ENCODE peak calls at places on chromosome 14, in eight cellular contexts. One of them, this sample, is unnamed.

GRCh38 chr14:101457177-101457935 is 103.9 kb upstream of the DIO3 start:
- DNase-seq in A172: no peak
- DNase-seq in tibial nerve: no peak
- DNase-seq in NB4: no peak
- DNase-seq in activated CD4-positive, alpha-beta T cell treated with anti-CD3 and anti-CD28 coated beads for 24 hours: no peak
- DNase-seq in RPMI7951: no peak
- DNase-seq in CD4-positive, CD25-positive, alpha-beta regulatory T cell: no peak
- DNase-seq in NCI-H1092 treated with DMSO at 0.1 percent for 48 hours: no peak
- DNase-seq in this sample: peak; percentile 51

GRCh38 chr14:101087614-101088394 is 184.3 kb upstream of the RTL1 start:
- DNase-seq in A172: no peak
- DNase-seq in tibial nerve: no peak
- DNase-seq in NB4: peak; percentile 39
- DNase-seq in activated CD4-positive, alpha-beta T cell treated with anti-CD3 and anti-CD28 coated beads for 24 hours: no peak
- DNase-seq in RPMI7951: peak; percentile 15
- DNase-seq in CD4-positive, CD25-positive, alpha-beta regulatory T cell: no peak
- DNase-seq in NCI-H1092 treated with DMSO at 0.1 percent for 48 hours: no peak
- DNase-seq in this sample: peak; percentile 29

GRCh38 chr14:67508973-67509372 is 20.5 kb upstream of the TMEM229B start:
- DNase-seq in A172: no peak
- DNase-seq in tibial nerve: no peak
- DNase-seq in NB4: no peak
- DNase-seq in activated CD4-positive, alpha-beta T cell treated with anti-CD3 and anti-CD28 coated beads for 24 hours: no peak
- DNase-seq in RPMI7951: no peak
- DNase-seq in CD4-positive, CD25-positive, alpha-beta regulatory T cell: no peak
- DNase-seq in NCI-H1092 treated with DMSO at 0.1 percent for 48 hours: no peak
- DNase-seq in this sample: no peak

GRCh38 chr14:24172261-24172860 is 481 bp downstream of the REC8 start:
- DNase-seq in A172: no peak
- DNase-seq in tibial nerve: no peak
- DNase-seq in NB4: no peak
- DNase-seq in activated CD4-positive, alpha-beta T cell treated with anti-CD3 and anti-CD28 coated beads for 24 hours: no peak
- DNase-seq in RPMI7951: no peak
- DNase-seq in CD4-positive, CD25-positive, alpha-beta regulatory T cell: no peak
- DNase-seq in NCI-H1092 treated with DMSO at 0.1 percent for 48 hours: no peak
- DNase-seq in this sample: peak; percentile 39

GRCh38 chr14:70013269-70013873 is 134.2 kb downstream of the SMOC1 start:
- DNase-seq in A172: peak; percentile 11
- DNase-seq in tibial nerve: no peak
- DNase-seq in NB4: peak; percentile 45
- DNase-seq in activated CD4-positive, alpha-beta T cell treated with anti-CD3 and anti-CD28 coated beads for 24 hours: no peak
- DNase-seq in RPMI7951: no peak
- DNase-seq in CD4-positive, CD25-positive, alpha-beta regulatory T cell: no peak
- DNase-seq in NCI-H1092 treated with DMSO at 0.1 percent for 48 hours: no peak
- DNase-seq in this sample: peak; percentile 74

GRCh38 chr14:39939023-39939422 is 506.8 kb upstream of the FBXO33 start:
- DNase-seq in A172: no peak
- DNase-seq in tibial nerve: no peak
- DNase-seq in NB4: no peak
- DNase-seq in activated CD4-positive, alpha-beta T cell treated with anti-CD3 and anti-CD28 coated beads for 24 hours: no peak
- DNase-seq in RPMI7951: no peak
- DNase-seq in CD4-positive, CD25-positive, alpha-beta regulatory T cell: no peak
- DNase-seq in NCI-H1092 treated with DMSO at 0.1 percent for 48 hours: no peak
- DNase-seq in this sample: no peak

GRCh38 chr14:59771577-59771976 is 99.0 kb downstream of the RTN1 start:
- DNase-seq in A172: peak; percentile 67
- DNase-seq in tibial nerve: no peak
- DNase-seq in NB4: no peak
- DNase-seq in activated CD4-positive, alpha-beta T cell treated with anti-CD3 and anti-CD28 coated beads for 24 hours: no peak
- DNase-seq in RPMI7951: no peak
- DNase-seq in CD4-positive, CD25-positive, alpha-beta regulatory T cell: no peak
- DNase-seq in NCI-H1092 treated with DMSO at 0.1 percent for 48 hours: peak; percentile 78
- DNase-seq in this sample: no peak

GRCh38 chr14:74514471-74514932 is 20.9 kb downstream of the ISCA2 start:
- DNase-seq in A172: peak; percentile 87
- DNase-seq in tibial nerve: no peak
- DNase-seq in NB4: peak; percentile 78
- DNase-seq in activated CD4-positive, alpha-beta T cell treated with anti-CD3 and anti-CD28 coated beads for 24 hours: no peak
- DNase-seq in RPMI7951: peak; percentile 91
- DNase-seq in CD4-positive, CD25-positive, alpha-beta regulatory T cell: no peak
- DNase-seq in NCI-H1092 treated with DMSO at 0.1 percent for 48 hours: no peak
- DNase-seq in this sample: no peak

GRCh38 chr14:99727096-99727870 is 43.2 kb downstream of the CYP46A1 start:
- DNase-seq in A172: no peak
- DNase-seq in tibial nerve: no peak
- DNase-seq in NB4: no peak
- DNase-seq in activated CD4-positive, alpha-beta T cell treated with anti-CD3 and anti-CD28 coated beads for 24 hours: no peak
- DNase-seq in RPMI7951: no peak
- DNase-seq in CD4-positive, CD25-positive, alpha-beta regulatory T cell: no peak
- DNase-seq in NCI-H1092 treated with DMSO at 0.1 percent for 48 hours: no peak
- DNase-seq in this sample: peak; percentile 20

GRCh38 chr14:76958975-76959710 is 69.4 kb downstream of the IRF2BPL start:
- DNase-seq in A172: peak; percentile 85
- DNase-seq in tibial nerve: no peak
- DNase-seq in NB4: peak; percentile 51
- DNase-seq in activated CD4-positive, alpha-beta T cell treated with anti-CD3 and anti-CD28 coated beads for 24 hours: no peak
- DNase-seq in RPMI7951: peak; percentile 97
- DNase-seq in CD4-positive, CD25-positive, alpha-beta regulatory T cell: no peak
- DNase-seq in NCI-H1092 treated with DMSO at 0.1 percent for 48 hours: no peak
- DNase-seq in this sample: no peak

GRCh38 chr14:56145965-56146364 is 27.8 kb downstream of the PELI2 start:
- DNase-seq in A172: no peak
- DNase-seq in tibial nerve: no peak
- DNase-seq in NB4: no peak
- DNase-seq in activated CD4-positive, alpha-beta T cell treated with anti-CD3 and anti-CD28 coated beads for 24 hours: no peak
- DNase-seq in RPMI7951: peak; percentile 31
- DNase-seq in CD4-positive, CD25-positive, alpha-beta regulatory T cell: no peak
- DNase-seq in NCI-H1092 treated with DMSO at 0.1 percent for 48 hours: no peak
- DNase-seq in this sample: no peak

GRCh38 chr14:100365741-100366140 is 42.6 kb downstream of the SLC25A47 start:
- DNase-seq in A172: no peak
- DNase-seq in tibial nerve: no peak
- DNase-seq in NB4: no peak
- DNase-seq in activated CD4-positive, alpha-beta T cell treated with anti-CD3 and anti-CD28 coated beads for 24 hours: no peak
- DNase-seq in RPMI7951: no peak
- DNase-seq in CD4-positive, CD25-positive, alpha-beta regulatory T cell: no peak
- DNase-seq in NCI-H1092 treated with DMSO at 0.1 percent for 48 hours: no peak
- DNase-seq in this sample: no peak

GRCh38 chr14:31252865-31253264 is 45.3 kb upstream of the HECTD1 start:
- DNase-seq in A172: no peak
- DNase-seq in tibial nerve: no peak
- DNase-seq in NB4: no peak
- DNase-seq in activated CD4-positive, alpha-beta T cell treated with anti-CD3 and anti-CD28 coated beads for 24 hours: no peak
- DNase-seq in RPMI7951: no peak
- DNase-seq in CD4-positive, CD25-positive, alpha-beta regulatory T cell: no peak
- DNase-seq in NCI-H1092 treated with DMSO at 0.1 percent for 48 hours: no peak
- DNase-seq in this sample: no peak

GRCh38 chr14:53509845-53510244 is 356.7 kb upstream of the DDHD1 start:
- DNase-seq in A172: no peak
- DNase-seq in tibial nerve: peak; percentile 18
- DNase-seq in NB4: no peak
- DNase-seq in activated CD4-positive, alpha-beta T cell treated with anti-CD3 and anti-CD28 coated beads for 24 hours: no peak
- DNase-seq in RPMI7951: no peak
- DNase-seq in CD4-positive, CD25-positive, alpha-beta regulatory T cell: no peak
- DNase-seq in NCI-H1092 treated with DMSO at 0.1 percent for 48 hours: no peak
- DNase-seq in this sample: no peak

GRCh38 chr14:69693145-69693544 is 73.8 kb upstream of the SRSF5 start:
- DNase-seq in A172: no peak
- DNase-seq in tibial nerve: no peak
- DNase-seq in NB4: no peak
- DNase-seq in activated CD4-positive, alpha-beta T cell treated with anti-CD3 and anti-CD28 coated beads for 24 hours: no peak
- DNase-seq in RPMI7951: no peak
- DNase-seq in CD4-positive, CD25-positive, alpha-beta regulatory T cell: no peak
- DNase-seq in NCI-H1092 treated with DMSO at 0.1 percent for 48 hours: peak; percentile 95
- DNase-seq in this sample: no peak

GRCh38 chr14:32744811-32745445 is 193.8 kb upstream of the NPAS3 start:
- DNase-seq in A172: no peak
- DNase-seq in tibial nerve: no peak
- DNase-seq in NB4: no peak
- DNase-seq in activated CD4-positive, alpha-beta T cell treated with anti-CD3 and anti-CD28 coated beads for 24 hours: no peak
- DNase-seq in RPMI7951: no peak
- DNase-seq in CD4-positive, CD25-positive, alpha-beta regulatory T cell: no peak
- DNase-seq in NCI-H1092 treated with DMSO at 0.1 percent for 48 hours: no peak
- DNase-seq in this sample: no peak

GRCh38 chr14:74508844-74509428 is 15.4 kb downstream of the ISCA2 start:
- DNase-seq in A172: no peak
- DNase-seq in tibial nerve: no peak
- DNase-seq in NB4: no peak
- DNase-seq in activated CD4-positive, alpha-beta T cell treated with anti-CD3 and anti-CD28 coated beads for 24 hours: no peak
- DNase-seq in RPMI7951: no peak
- DNase-seq in CD4-positive, CD25-positive, alpha-beta regulatory T cell: no peak
- DNase-seq in NCI-H1092 treated with DMSO at 0.1 percent for 48 hours: no peak
- DNase-seq in this sample: no peak

GRCh38 chr14:100679707-100680438 is 46.8 kb upstream of the DLK1 start:
- DNase-seq in A172: peak; percentile 8
- DNase-seq in tibial nerve: peak; percentile 33
- DNase-seq in NB4: peak; percentile 50
- DNase-seq in activated CD4-positive, alpha-beta T cell treated with anti-CD3 and anti-CD28 coated beads for 24 hours: no peak
- DNase-seq in RPMI7951: peak; percentile 66
- DNase-seq in CD4-positive, CD25-positive, alpha-beta regulatory T cell: no peak
- DNase-seq in NCI-H1092 treated with DMSO at 0.1 percent for 48 hours: no peak
- DNase-seq in this sample: no peak

GRCh38 chr14:99540196-99541032 is 59.2 kb downstream of the CCNK start:
- DNase-seq in A172: no peak
- DNase-seq in tibial nerve: no peak
- DNase-seq in NB4: no peak
- DNase-seq in activated CD4-positive, alpha-beta T cell treated with anti-CD3 and anti-CD28 coated beads for 24 hours: no peak
- DNase-seq in RPMI7951: no peak
- DNase-seq in CD4-positive, CD25-positive, alpha-beta regulatory T cell: no peak
- DNase-seq in NCI-H1092 treated with DMSO at 0.1 percent for 48 hours: no peak
- DNase-seq in this sample: no peak

GRCh38 chr14:68325267-68325807 is 467.5 kb downstream of the ZFP36L1 start:
- DNase-seq in A172: no peak
- DNase-seq in tibial nerve: no peak
- DNase-seq in NB4: no peak
- DNase-seq in activated CD4-positive, alpha-beta T cell treated with anti-CD3 and anti-CD28 coated beads for 24 hours: no peak
- DNase-seq in RPMI7951: no peak
- DNase-seq in CD4-positive, CD25-positive, alpha-beta regulatory T cell: no peak
- DNase-seq in NCI-H1092 treated with DMSO at 0.1 percent for 48 hours: no peak
- DNase-seq in this sample: no peak

GRCh38 chr14:102078840-102079699 is 7.8 kb downstream of the HSP90AA1 start:
- DNase-seq in A172: no peak
- DNase-seq in tibial nerve: no peak
- DNase-seq in NB4: peak; percentile 36
- DNase-seq in activated CD4-positive, alpha-beta T cell treated with anti-CD3 and anti-CD28 coated beads for 24 hours: no peak
- DNase-seq in RPMI7951: no peak
- DNase-seq in CD4-positive, CD25-positive, alpha-beta regulatory T cell: no peak
- DNase-seq in NCI-H1092 treated with DMSO at 0.1 percent for 48 hours: no peak
- DNase-seq in this sample: no peak

GRCh38 chr14:61765225-61765943 is 3.2 kb downstream of the SNAPC1 start:
- DNase-seq in A172: no peak
- DNase-seq in tibial nerve: no peak
- DNase-seq in NB4: no peak
- DNase-seq in activated CD4-positive, alpha-beta T cell treated with anti-CD3 and anti-CD28 coated beads for 24 hours: no peak
- DNase-seq in RPMI7951: peak; percentile 72
- DNase-seq in CD4-positive, CD25-positive, alpha-beta regulatory T cell: no peak
- DNase-seq in NCI-H1092 treated with DMSO at 0.1 percent for 48 hours: no peak
- DNase-seq in this sample: no peak

GRCh38 chr14:22174412-22174811 is 414.6 kb downstream of the DAD1 start:
- DNase-seq in A172: no peak
- DNase-seq in tibial nerve: no peak
- DNase-seq in NB4: no peak
- DNase-seq in activated CD4-positive, alpha-beta T cell treated with anti-CD3 and anti-CD28 coated beads for 24 hours: no peak
- DNase-seq in RPMI7951: no peak
- DNase-seq in CD4-positive, CD25-positive, alpha-beta regulatory T cell: no peak
- DNase-seq in NCI-H1092 treated with DMSO at 0.1 percent for 48 hours: no peak
- DNase-seq in this sample: no peak

GRCh38 chr14:86357119-86357518 is 827.2 kb downstream of the FLRT2 start:
- DNase-seq in A172: no peak
- DNase-seq in tibial nerve: no peak
- DNase-seq in NB4: no peak
- DNase-seq in activated CD4-positive, alpha-beta T cell treated with anti-CD3 and anti-CD28 coated beads for 24 hours: no peak
- DNase-seq in RPMI7951: no peak
- DNase-seq in CD4-positive, CD25-positive, alpha-beta regulatory T cell: no peak
- DNase-seq in NCI-H1092 treated with DMSO at 0.1 percent for 48 hours: no peak
- DNase-seq in this sample: no peak

GRCh38 chr14:68372363-68372762 is 420.5 kb downstream of the ZFP36L1 start:
- DNase-seq in A172: no peak
- DNase-seq in tibial nerve: no peak
- DNase-seq in NB4: no peak
- DNase-seq in activated CD4-positive, alpha-beta T cell treated with anti-CD3 and anti-CD28 coated beads for 24 hours: no peak
- DNase-seq in RPMI7951: no peak
- DNase-seq in CD4-positive, CD25-positive, alpha-beta regulatory T cell: no peak
- DNase-seq in NCI-H1092 treated with DMSO at 0.1 percent for 48 hours: no peak
- DNase-seq in this sample: no peak

GRCh38 chr14:52790756-52791203 is 627 bp downstream of the GNPNAT1 start:
- DNase-seq in A172: no peak
- DNase-seq in tibial nerve: no peak
- DNase-seq in NB4: no peak
- DNase-seq in activated CD4-positive, alpha-beta T cell treated with anti-CD3 and anti-CD28 coated beads for 24 hours: no peak
- DNase-seq in RPMI7951: no peak
- DNase-seq in CD4-positive, CD25-positive, alpha-beta regulatory T cell: no peak
- DNase-seq in NCI-H1092 treated with DMSO at 0.1 percent for 48 hours: no peak
- DNase-seq in this sample: no peak

GRCh38 chr14:47917344-47917954 is 242.0 kb upstream of the MDGA2 start:
- DNase-seq in A172: peak; percentile 28
- DNase-seq in tibial nerve: no peak
- DNase-seq in NB4: peak; percentile 38
- DNase-seq in activated CD4-positive, alpha-beta T cell treated with anti-CD3 and anti-CD28 coated beads for 24 hours: no peak
- DNase-seq in RPMI7951: peak; percentile 5
- DNase-seq in CD4-positive, CD25-positive, alpha-beta regulatory T cell: no peak
- DNase-seq in NCI-H1092 treated with DMSO at 0.1 percent for 48 hours: no peak
- DNase-seq in this sample: peak; percentile 29

GRCh38 chr14:64324461-64325255 is 30.5 kb upstream of the ESR2 start:
- DNase-seq in A172: peak; percentile 0
- DNase-seq in tibial nerve: no peak
- DNase-seq in NB4: no peak
- DNase-seq in activated CD4-positive, alpha-beta T cell treated with anti-CD3 and anti-CD28 coated beads for 24 hours: no peak
- DNase-seq in RPMI7951: peak; percentile 32
- DNase-seq in CD4-positive, CD25-positive, alpha-beta regulatory T cell: no peak
- DNase-seq in NCI-H1092 treated with DMSO at 0.1 percent for 48 hours: no peak
- DNase-seq in this sample: no peak

GRCh38 chr14:77097689-77098469 is at the start of gene CIPC:
- DNase-seq in A172: peak; percentile 91
- DNase-seq in tibial nerve: peak; percentile 100
- DNase-seq in NB4: peak; percentile 99
- DNase-seq in activated CD4-positive, alpha-beta T cell treated with anti-CD3 and anti-CD28 coated beads for 24 hours: peak; percentile 98
- DNase-seq in RPMI7951: peak; percentile 96
- DNase-seq in CD4-positive, CD25-positive, alpha-beta regulatory T cell: peak; percentile 98
- DNase-seq in NCI-H1092 treated with DMSO at 0.1 percent for 48 hours: peak; percentile 99
- DNase-seq in this sample: peak; percentile 99

GRCh38 chr14:30709201-30709600 is 87.1 kb downstream of the SCFD1 start:
- DNase-seq in A172: no peak
- DNase-seq in tibial nerve: no peak
- DNase-seq in NB4: no peak
- DNase-seq in activated CD4-positive, alpha-beta T cell treated with anti-CD3 and anti-CD28 coated beads for 24 hours: no peak
- DNase-seq in RPMI7951: no peak
- DNase-seq in CD4-positive, CD25-positive, alpha-beta regulatory T cell: no peak
- DNase-seq in NCI-H1092 treated with DMSO at 0.1 percent for 48 hours: no peak
- DNase-seq in this sample: no peak

GRCh38 chr14:64704145-64704742 is at the start of gene PLEKHG3:
- DNase-seq in A172: peak; percentile 53
- DNase-seq in tibial nerve: no peak
- DNase-seq in NB4: peak; percentile 79
- DNase-seq in activated CD4-positive, alpha-beta T cell treated with anti-CD3 and anti-CD28 coated beads for 24 hours: no peak
- DNase-seq in RPMI7951: peak; percentile 65
- DNase-seq in CD4-positive, CD25-positive, alpha-beta regulatory T cell: no peak
- DNase-seq in NCI-H1092 treated with DMSO at 0.1 percent for 48 hours: peak; percentile 85
- DNase-seq in this sample: peak; percentile 78

GRCh38 chr14:22481546-22481945 is 107.5 kb downstream of the DAD1 start:
- DNase-seq in A172: no peak
- DNase-seq in tibial nerve: no peak
- DNase-seq in NB4: no peak
- DNase-seq in activated CD4-positive, alpha-beta T cell treated with anti-CD3 and anti-CD28 coated beads for 24 hours: no peak
- DNase-seq in RPMI7951: no peak
- DNase-seq in CD4-positive, CD25-positive, alpha-beta regulatory T cell: no peak
- DNase-seq in NCI-H1092 treated with DMSO at 0.1 percent for 48 hours: no peak
- DNase-seq in this sample: no peak

GRCh38 chr14:67964391-67964812 is 144.8 kb downstream of the RAD51B start:
- DNase-seq in A172: no peak
- DNase-seq in tibial nerve: no peak
- DNase-seq in NB4: no peak
- DNase-seq in activated CD4-positive, alpha-beta T cell treated with anti-CD3 and anti-CD28 coated beads for 24 hours: no peak
- DNase-seq in RPMI7951: peak; percentile 53
- DNase-seq in CD4-positive, CD25-positive, alpha-beta regulatory T cell: no peak
- DNase-seq in NCI-H1092 treated with DMSO at 0.1 percent for 48 hours: no peak
- DNase-seq in this sample: no peak

GRCh38 chr14:55807059-55807499 is 227.1 kb downstream of the KTN1 start:
- DNase-seq in A172: peak; percentile 62
- DNase-seq in tibial nerve: peak; percentile 90
- DNase-seq in NB4: no peak
- DNase-seq in activated CD4-positive, alpha-beta T cell treated with anti-CD3 and anti-CD28 coated beads for 24 hours: peak; percentile 23
- DNase-seq in RPMI7951: peak; percentile 23
- DNase-seq in CD4-positive, CD25-positive, alpha-beta regulatory T cell: peak; percentile 73
- DNase-seq in NCI-H1092 treated with DMSO at 0.1 percent for 48 hours: peak; percentile 96
- DNase-seq in this sample: no peak

This sample was measured in H9.